ENCODE peak calls at places on chromosomes 1 and 21, in five cellular contexts. S is NAMALWA; J is Right ventricle myocardium superior; N is left colon; P is activated CD4-positive, CD25-positive, alpha-beta regulatory T cell. A is an unnamed sample.

GRCh38 chr1:102834688-102835320 is 273.5 kb downstream of the COL11A1 start:
- DNase-seq in S (no peak), J (no peak), N (no peak), P (no peak), A (no peak)

GRCh38 chr1:30693820-30694219 is 29.6 kb downstream of the MATN1 start:
- DNase-seq in S (no peak), J (no peak), N (no peak), P (no peak), A (no peak)

GRCh38 chr1:234067584-234067983 is 163.1 kb downstream of the SLC35F3 start:
- DNase-seq in S (no peak), J (no peak), N (no peak), P (no peak), A (no peak)

GRCh38 chr21:42520628-42521253 is 7.1 kb downstream of the SLC37A1 start:
- DNase-seq in S (no peak), J (no peak), N (no peak), P (no peak), A (no peak)

GRCh38 chr1:14681182-14681581 is 82.7 kb downstream of the KAZN start:
- DNase-seq in S (no peak), J (no peak), N (no peak), P (no peak), A (no peak)

GRCh38 chr1:227317541-227318002 is 720 bp downstream of the CDC42BPA start:
- DNase-seq in S (no peak), J (no peak), N (peak), P (no peak), A (no peak)

GRCh38 chr21:17813353-17813752 is 5.8 kb downstream of the C21orf91 start:
- DNase-seq in S (no peak), J (no peak), N (no peak), P (no peak), A (no peak)

GRCh38 chr1:109776911-109777310 is 13.2 kb upstream of the EPS8L3 start:
- DNase-seq in S (peak), J (peak), N (peak), P (peak), A (peak)

A was measured in NCI-H187.